ENCODE peak calls at places on chromosomes 4 and X, in five cellular contexts. Y is cardiac muscle cell, L is AG08396, W is EL, B is activated gamma-delta T cell treated with Interleukin-2 at 50 U/mL for 16 hours. R is an unnamed sample.

GRCh38 chrX:153878969-153879653 is 6.9 kb downstream of the L1CAM start:
- DNase-seq in Y (no peak), L (no peak), W (no peak), B (no peak), R (no peak)

GRCh38 chrX:25105251-25105650 is 89.5 kb upstream of the ARX start:
- DNase-seq in Y (no peak), L (no peak), W (no peak), B (no peak), R (no peak)

GRCh38 chr4:164888096-164888495 is 11.1 kb downstream of the APELA start:
- DNase-seq in Y (no peak), L (no peak), W (no peak), B (no peak), R (no peak)

GRCh38 chr4:43374352-43374751 is 481.8 kb downstream of the GRXCR1 start:
- DNase-seq in Y (no peak), L (no peak), W (no peak), B (no peak), R (no peak)

GRCh38 chr4:185395255-185395955 is at the start of gene LRP2BP:
- DNase-seq in Y (peak; percentile 18), L (no peak), W (peak; percentile 17), B (no peak), R (peak; percentile 85)

GRCh38 chr4:175034986-175035705 is 117.0 kb downstream of the ADAM29 start:
- DNase-seq in Y (no peak), L (no peak), W (peak; percentile 9), B (no peak), R (no peak)

GRCh38 chr4:7698586-7698985 is 241.1 kb downstream of the AFAP1 start:
- DNase-seq in Y (no peak), L (peak; percentile 60), W (peak; percentile 25), B (no peak), R (no peak)

GRCh38 chrX:39855748-39856129 is 242.0 kb downstream of the BCOR start:
- DNase-seq in Y (peak; percentile 26), L (peak; percentile 27), W (peak; percentile 49), B (peak; percentile 68), R (peak; percentile 69)

GRCh38 chr4:146121757-146122156 is 53.8 kb upstream of the LSM6 start:
- DNase-seq in Y (peak; percentile 28), L (no peak), W (no peak), B (no peak), R (no peak)